ENCODE peak calls at places on chromosomes 13 and 19, in ten cellular contexts. R, H, S, C, A, M, N, V, I and Q are unnamed samples.

GRCh38 chr13:46386426-46386995 is 541 bp downstream of the RUBCNL start:
- DNase-seq in A (no peak), S (no peak), I (peak), N (no peak), C (no peak), R (no peak), M (no peak), H (no peak), V (no peak), Q (no peak)

GRCh38 chr13:113220141-113220598 is 10.8 kb downstream of the CUL4A start:
- DNase-seq in I (no peak), S (no peak), C (no peak), A (no peak), V (no peak), R (no peak), M (no peak), H (no peak), N (no peak), Q (no peak)

GRCh38 chr19:49997709-49998108 is 27.5 kb downstream of the VRK3 start:
- DNase-seq in I (no peak), V (no peak), H (peak), C (no peak), S (no peak), R (peak), N (no peak), M (no peak), A (no peak), Q (no peak)

GRCh38 chr13:75319244-75319643 is 162.7 kb downstream of the TBC1D4 start:
- DNase-seq in S (no peak), R (no peak), A (no peak), I (no peak), V (no peak), H (peak), M (no peak), N (no peak), C (no peak), Q (no peak)

GRCh38 chr13:99439850-99440604 is 61.2 kb upstream of the TM9SF2 start:
- DNase-seq in C (no peak), I (no peak), S (no peak), R (no peak), M (no peak), V (no peak), N (no peak), A (no peak), H (no peak), Q (no peak)

GRCh38 chr19:29328586-29328985 is 115.6 kb upstream of the UQCRFS1 start:
- DNase-seq in H (no peak), C (no peak), A (no peak), N (no peak), S (no peak), I (no peak), M (no peak), R (no peak), V (no peak), Q (no peak)

GRCh38 chr19:1001538-1002166 is 1.4 kb downstream of the GRIN3B start:
- DNase-seq in S (no peak), N (no peak), V (no peak), R (peak), H (no peak), M (peak), A (no peak), I (no peak), C (no peak), Q (no peak)

GRCh38 chr13:37540228-37540627 is 58.3 kb downstream of the POSTN start:
- DNase-seq in M (no peak), H (peak), C (no peak), I (no peak), A (no peak), N (no peak), V (no peak), R (no peak), S (no peak), Q (no peak)

GRCh38 chr13:28421674-28422410 is 73.1 kb downstream of the FLT1 start:
- DNase-seq in I (no peak), V (no peak), N (no peak), A (no peak), M (no peak), R (no peak), S (no peak), C (no peak), H (no peak), Q (no peak)

GRCh38 chr19:12913871-12914690 is 5.0 kb downstream of the SYCE2 start:
- DNase-seq in R (no peak), I (no peak), V (no peak), C (no peak), H (no peak), S (peak), A (no peak), N (no peak), M (no peak), Q (no peak)

GRCh38 chr19:46350029-46350757 is 3.3 kb downstream of the PPP5C start:
- DNase-seq in V (no peak), C (no peak), M (no peak), I (no peak), S (no peak), H (no peak), N (peak), R (no peak), A (no peak), Q (peak)

GRCh38 chr19:14767466-14767971 is 10.8 kb downstream of the ADGRE2 start:
- DNase-seq in I (no peak), V (no peak), R (no peak), H (no peak), M (no peak), C (no peak), A (no peak), N (no peak), S (no peak), Q (no peak)

GRCh38 chr19:16367269-16367683 is 42.6 kb downstream of the KLF2 start:
- DNase-seq in N (no peak), V (no peak), A (no peak), R (no peak), S (peak), M (no peak), C (no peak), H (no peak), I (no peak), Q (no peak)

GRCh38 chr19:33280351-33280921 is 21.9 kb downstream of the CEBPA start:
- DNase-seq in N (no peak), R (no peak), V (no peak), S (peak), C (no peak), A (no peak), H (no peak), I (no peak), M (no peak), Q (no peak)

GRCh38 chr19:30830875-30831274 is 458.7 kb downstream of the ZNF536 start:
- DNase-seq in R (no peak), I (no peak), V (no peak), A (no peak), C (no peak), S (no peak), N (no peak), H (no peak), M (no peak), Q (no peak)

GRCh38 chr19:14786421-14786851 is 8.1 kb upstream of the ADGRE2 start:
- DNase-seq in H (no peak), I (no peak), N (no peak), C (no peak), R (peak), V (no peak), S (no peak), A (no peak), M (no peak), Q (no peak)

GRCh38 chr19:31351212-31352193 is 2.3 kb upstream of the TSHZ3 start:
- DNase-seq in S (no peak), M (no peak), I (no peak), R (no peak), A (no peak), H (peak), V (no peak), C (no peak), N (no peak), Q (no peak)